ENCODE peak calls at places on chromosomes 4 and X, in ten cellular contexts. D, T, F, I, V, O, A, Z, W and U are unnamed samples.

GRCh38 chrX:22652596-22652995 is 347.2 kb upstream of the DDX53 start:
- DNase-seq in D (no peak), T (no peak), F (no peak), I (no peak), V (no peak), O (peak; percentile 12), A (peak; percentile 64), Z (peak; percentile 58), W (no peak), U (no peak)

GRCh38 chrX:37912286-37912685 is 64.9 kb upstream of the DYNLT3 start:
- DNase-seq in D (no peak), T (no peak), F (no peak), I (no peak), V (no peak), O (no peak), A (no peak), Z (no peak), W (no peak), U (no peak)

GRCh38 chr4:101367201-101367600 is 19.9 kb upstream of the PPP3CA start:
- DNase-seq in D (no peak), T (no peak), F (no peak), I (no peak), V (no peak), O (no peak), A (peak; percentile 80), Z (no peak), W (no peak), U (no peak)

GRCh38 chrX:153717445-153717844 is 6.7 kb downstream of the BCAP31 start:
- DNase-seq in D (no peak), T (no peak), F (no peak), I (no peak), V (no peak), O (no peak), A (no peak), Z (no peak), W (no peak), U (no peak)

GRCh38 chrX:85052636-85053343 is 49.1 kb downstream of the APOOL start:
- DNase-seq in D (no peak), T (no peak), F (no peak), I (no peak), V (no peak), O (no peak), A (peak; percentile 9), Z (peak; percentile 16), W (no peak), U (no peak)

GRCh38 chr4:37066149-37066548 is 178.4 kb upstream of the NWD2 start:
- DNase-seq in D (peak; percentile 70), T (no peak), F (no peak), I (no peak), V (peak; percentile 13), O (no peak), A (no peak), Z (peak; percentile 11), W (no peak), U (no peak)

GRCh38 chrX:134671207-134671750 is 13.0 kb upstream of the PLAC1 start:
- DNase-seq in D (no peak), T (no peak), F (no peak), I (no peak), V (no peak), O (no peak), A (no peak), Z (no peak), W (no peak), U (no peak)

GRCh38 chrX:106481341-106481740 is 130.4 kb upstream of the RADX start:
- DNase-seq in D (no peak), T (no peak), F (no peak), I (no peak), V (peak; percentile 7), O (peak; percentile 54), A (peak; percentile 32), Z (peak; percentile 86), W (no peak), U (peak; percentile 28)

GRCh38 chr4:140168474-140168873 is 14.5 kb upstream of the MAML3 start:
- DNase-seq in D (no peak), T (no peak), F (no peak), I (no peak), V (no peak), O (no peak), A (no peak), Z (no peak), W (no peak), U (no peak)

GRCh38 chrX:9134341-9134740 is 100.4 kb upstream of the FAM9B start:
- DNase-seq in D (no peak), T (no peak), F (no peak), I (no peak), V (no peak), O (no peak), A (no peak), Z (no peak), W (no peak), U (no peak)

GRCh38 chrX:57528670-57529255 is 63.0 kb upstream of the ZXDB start:
- DNase-seq in D (no peak), T (no peak), F (no peak), I (no peak), V (no peak), O (no peak), A (no peak), Z (peak; percentile 28), W (no peak), U (no peak)

GRCh38 chrX:149569770-149570169 is 17.5 kb downstream of the MAGEA9B start:
- DNase-seq in D (no peak), T (no peak), F (no peak), I (no peak), V (no peak), O (no peak), A (no peak), Z (no peak), W (no peak), U (no peak)

GRCh38 chrX:140724337-140725105 is 15.0 kb downstream of the LINC00632 start:
- DNase-seq in D (no peak), T (no peak), F (no peak), I (no peak), V (no peak), O (no peak), A (no peak), Z (no peak), W (no peak), U (no peak)

GRCh38 chrX:138128025-138128671 is 562.2 kb downstream of the ZIC3 start:
- DNase-seq in D (peak; percentile 3), T (peak; percentile 29), F (no peak), I (no peak), V (no peak), O (peak; percentile 21), A (peak; percentile 29), Z (peak; percentile 43), W (no peak), U (no peak)

GRCh38 chr4:5823542-5824211 is 69.2 kb downstream of the CRMP1 start:
- DNase-seq in D (no peak), T (no peak), F (no peak), I (no peak), V (no peak), O (no peak), A (no peak), Z (no peak), W (no peak), U (no peak)

GRCh38 chrX:130395341-130395740 is 6.4 kb upstream of the RBMX2 start:
- DNase-seq in D (no peak), T (no peak), F (no peak), I (no peak), V (no peak), O (no peak), A (no peak), Z (peak; percentile 89), W (no peak), U (no peak)

GRCh38 chrX:107935664-107936433 is 46.3 kb downstream of the TEX13B start:
- DNase-seq in D (no peak), T (no peak), F (no peak), I (no peak), V (no peak), O (peak; percentile 14), A (peak; percentile 22), Z (no peak), W (no peak), U (no peak)